ENCODE peak calls at places on chromosome 20, in six cellular contexts. A is H7; L is CD8-positive, alpha-beta memory T cell; O is fibroblast of villous mesenchyme; H is SHP77; I is AG08395. D is an unnamed sample.

GRCh38 chr20:20520776-20521175 is 152.9 kb downstream of the INSM1 start:
- DNase-seq in I (peak), L (no peak), A (no peak), O (peak), H (no peak), D (no peak)

GRCh38 chr20:60952861-60953260 is 299.2 kb upstream of the CDH4 start:
- DNase-seq in H (no peak), O (no peak), L (no peak), A (no peak), I (no peak), D (no peak)

GRCh38 chr20:62563561-62563960 is 78.7 kb upstream of the SLCO4A1 start:
- DNase-seq in H (no peak), L (no peak), A (no peak), O (no peak), I (no peak), D (no peak)

GRCh38 chr20:57896563-57896962 is 186.7 kb upstream of the PMEPA1 start:
- DNase-seq in H (no peak), I (no peak), L (no peak), A (no peak), O (no peak), D (no peak)

GRCh38 chr20:41072099-41072798 is 43.6 kb downstream of the TOP1 start:
- DNase-seq in A (peak), O (peak), I (peak), H (no peak), L (no peak), D (no peak)

GRCh38 chr20:5031206-5031557 is 29.9 kb upstream of the SLC23A2 start:
- DNase-seq in I (no peak), O (no peak), A (no peak), L (no peak), H (no peak), D (no peak)

GRCh38 chr20:62303327-62304226 is 780 bp downstream of the ADRM1 start:
- DNase-seq in A (no peak), I (peak), O (peak), H (no peak), L (no peak), D (peak)

GRCh38 chr20:38133680-38134426 is 31.2 kb downstream of the TGM2 start:
- DNase-seq in O (peak), I (no peak), H (no peak), L (no peak), A (no peak), D (no peak)

GRCh38 chr20:46743088-46743487 is 33.6 kb downstream of the SLC2A10 start:
- DNase-seq in A (no peak), H (no peak), L (no peak), O (no peak), I (no peak), D (no peak)

GRCh38 chr20:25867776-25868649 is 171.4 kb upstream of the ZNF337 start:
- DNase-seq in A (peak), I (peak), H (peak), O (peak), L (peak), D (no peak)

GRCh38 chr20:63639093-63639860 is 12.4 kb upstream of the GMEB2 start:
- DNase-seq in I (no peak), H (no peak), A (no peak), L (peak), O (no peak), D (no peak)

GRCh38 chr20:61822396-61822795 is 243.3 kb downstream of the TAF4 start:
- DNase-seq in H (no peak), O (no peak), L (no peak), I (no peak), A (no peak), D (no peak)

GRCh38 chr20:48295445-48295903 is 510.2 kb upstream of the SULF2 start:
- DNase-seq in H (no peak), I (peak), L (no peak), A (peak), O (peak), D (peak)

GRCh38 chr20:45459606-45460005 is 9.9 kb upstream of the WFDC2 start:
- DNase-seq in I (no peak), L (no peak), O (peak), H (no peak), A (no peak), D (no peak)

GRCh38 chr20:1833728-1834726 is 61.2 kb upstream of the SIRPA start:
- DNase-seq in I (no peak), L (no peak), O (no peak), H (no peak), A (no peak), D (no peak)

GRCh38 chr20:4063631-4064030 is 48.3 kb upstream of the RNF24 start:
- DNase-seq in A (no peak), O (no peak), I (peak), H (no peak), L (no peak), D (no peak)

D was measured in LoVo.